ENCODE peak calls at places on chromosomes 6 and 20, in five cellular contexts. M is A673; N is cardiac muscle cell; Q is right lobe of liver; V is effector memory CD4-positive, alpha-beta T cell. K is an unnamed sample.

GRCh38 chr20:61959301-61959700 is 106.4 kb downstream of the TAF4 start:
- DNase-seq in M (peak; percentile 45), N (peak; percentile 44), Q (no peak), V (no peak), K (peak; percentile 7)

GRCh38 chr6:68709882-68710281 is 74.8 kb downstream of the ADGRB3 start:
- DNase-seq in M (no peak), N (no peak), Q (no peak), V (no peak), K (no peak)

GRCh38 chr6:50602191-50602810 is 111.0 kb upstream of the TFAP2D start:
- DNase-seq in M (peak; percentile 62), N (peak; percentile 61), Q (no peak), V (no peak), K (peak; percentile 17)

GRCh38 chr20:31843288-31843687 is 2.1 kb downstream of the FOXS1 start:
- DNase-seq in M (no peak), N (no peak), Q (no peak), V (no peak), K (no peak)

GRCh38 chr20:2261105-2261504 is 34.7 kb upstream of the TGM3 start:
- DNase-seq in M (no peak), N (no peak), Q (peak; percentile 84), V (no peak), K (no peak)

GRCh38 chr6:47014401-47014800 is 27.7 kb downstream of the ADGRF1 start:
- DNase-seq in M (no peak), N (no peak), Q (no peak), V (no peak), K (no peak)

GRCh38 chr6:159126590-159126989 is 42.6 kb upstream of the FNDC1 start:
- DNase-seq in M (no peak), N (peak; percentile 51), Q (no peak), V (no peak), K (no peak)

GRCh38 chr6:88165877-88166492 is at the start of gene CNR1:
- DNase-seq in M (peak; percentile 45), N (peak; percentile 68), Q (peak; percentile 51), V (no peak), K (peak; percentile 72)

GRCh38 chr6:25949695-25950094 is 12.9 kb upstream of the TRIM38 start:
- DNase-seq in M (no peak), N (no peak), Q (no peak), V (no peak), K (no peak)

DNA sequence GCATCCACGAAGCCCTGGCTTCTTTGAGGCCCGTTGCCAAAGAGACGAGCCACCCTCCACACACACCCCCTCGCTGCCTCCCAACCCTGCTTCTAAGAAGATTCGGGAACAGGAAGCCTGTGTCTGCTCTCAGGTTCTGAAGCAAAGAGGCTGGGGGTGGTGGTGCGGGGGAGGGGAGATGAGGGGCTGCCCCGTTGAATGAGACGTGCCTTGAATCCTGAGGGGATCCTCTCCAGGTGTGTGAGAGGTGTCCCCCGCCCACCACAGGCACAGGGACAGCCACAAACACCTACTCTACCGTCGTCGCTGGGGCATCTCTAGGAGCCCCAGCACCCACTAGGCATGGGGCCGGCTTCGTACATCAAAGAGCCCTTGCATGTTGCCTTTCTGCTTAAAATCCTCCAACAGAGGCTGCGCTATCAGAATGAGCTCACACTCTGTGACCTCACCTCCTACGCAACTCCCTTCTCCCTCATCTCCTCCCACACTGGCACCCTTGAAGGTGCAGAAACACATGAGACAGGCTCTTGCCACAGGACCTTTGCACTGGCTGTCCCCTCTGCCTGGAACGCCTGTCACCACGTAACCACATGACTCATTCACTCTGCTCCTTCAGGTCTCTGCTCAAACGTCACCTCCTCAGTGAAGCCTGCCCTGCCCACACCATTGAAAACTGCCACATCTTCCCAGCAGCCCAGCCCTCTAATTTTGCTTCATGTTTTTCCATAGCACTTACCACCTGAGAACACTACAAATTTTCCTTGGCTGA is 58.5 kb downstream of the PREX1 start:
- DNase-seq in M (no peak), N (no peak), Q (no peak), V (peak; percentile 74), K (no peak)
- H3K4me1 ChIP-seq in M (peaks cover 6% of the 10 kb centered on the region), N (no peaks in the 10 kb centered on the region), Q (no peaks in the 10 kb centered on the region), V (peaks cover 71% of the 10 kb centered on the region), K (no peaks in the 10 kb centered on the region)

GRCh38 chr20:63335711-63336110 is 25.4 kb downstream of the CHRNA4 start:
- DNase-seq in M (no peak), N (no peak), Q (no peak), V (no peak), K (no peak)

GRCh38 chr20:63334356-63334755 is 26.8 kb downstream of the CHRNA4 start:
- DNase-seq in M (no peak), N (no peak), Q (no peak), V (no peak), K (no peak)

GRCh38 chr20:63333241-63333836 is 27.8 kb downstream of the CHRNA4 start:
- DNase-seq in M (no peak), N (no peak), Q (no peak), V (no peak), K (no peak)

GRCh38 chr20:63337786-63338420 is 23.2 kb downstream of the CHRNA4 start:
- DNase-seq in M (no peak), N (no peak), Q (no peak), V (no peak), K (no peak)

DNA sequence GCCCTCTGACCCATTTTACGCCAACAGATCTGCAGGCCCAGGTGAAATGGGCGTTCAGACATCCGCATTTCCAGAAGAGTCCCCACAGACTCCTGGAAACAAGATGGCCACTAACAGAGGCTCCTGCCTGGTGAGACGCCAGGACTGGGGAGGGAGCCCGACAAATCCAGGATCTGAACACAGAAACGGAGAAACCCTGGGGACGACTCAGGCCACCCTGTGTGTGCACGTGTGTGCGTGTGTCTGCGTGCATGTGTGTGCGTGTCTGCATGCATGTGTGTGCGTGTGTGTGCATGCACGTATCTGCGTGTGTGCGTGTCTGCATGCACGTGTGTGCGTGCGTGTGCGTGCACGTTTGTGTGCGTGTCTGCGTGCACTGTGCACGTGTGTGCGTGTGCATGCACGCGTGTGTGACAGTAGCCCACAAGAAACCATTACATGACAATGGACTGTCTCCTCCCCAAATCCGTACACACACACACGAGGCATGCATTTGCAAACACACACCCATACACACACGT is 24.9 kb downstream of the CHRNA4 start:
- DNase-seq in M (no peak), N (no peak), Q (no peak), V (no peak), K (no peak)
- H3K4me1 ChIP-seq in M (no peaks in the 10 kb centered on the region), N (no peaks in the 10 kb centered on the region), Q (no peaks in the 10 kb centered on the region), V (no peaks in the 10 kb centered on the region), K (no peaks in the 10 kb centered on the region)

DNA sequence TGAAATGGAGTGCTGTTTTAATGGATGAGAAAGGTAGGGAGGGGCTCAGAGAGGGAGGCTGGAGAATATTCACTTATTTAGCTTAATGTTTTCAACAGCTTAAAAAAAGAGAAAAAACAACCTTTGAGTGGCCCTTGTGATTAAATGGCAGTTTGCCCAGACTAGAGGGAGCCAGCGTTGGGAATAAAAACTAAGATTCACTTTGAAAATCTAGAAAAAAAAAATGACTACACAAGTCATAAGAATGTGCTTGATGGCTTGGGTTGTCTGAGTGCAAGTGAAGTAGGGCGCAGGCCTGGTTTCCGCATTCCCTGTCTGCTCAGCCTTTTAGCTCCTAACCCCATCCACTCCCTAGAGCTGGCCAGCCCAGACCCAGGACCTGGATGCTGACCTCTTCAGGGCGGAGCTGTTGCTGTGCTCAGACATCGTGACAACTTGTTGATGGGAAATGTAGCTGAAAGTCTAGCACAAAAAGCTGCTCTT is 28.9 kb downstream of the UTRN start:
- DNase-seq in M (no peak), N (no peak), Q (peak; percentile 54), V (no peak), K (no peak)
- H3K4me1 ChIP-seq in M (no peaks in the 10 kb centered on the region), N (peaks cover 21% of the 10 kb centered on the region), Q (peaks cover 13% of the 10 kb centered on the region), V (no peaks in the 10 kb centered on the region), K (peaks cover 6% of the 10 kb centered on the region)

GRCh38 chr6:44388876-44389275 is 1.4 kb downstream of the CDC5L start:
- DNase-seq in M (no peak), N (no peak), Q (no peak), V (no peak), K (no peak)

GRCh38 chr6:44387346-44388134 is at the start of gene CDC5L:
- DNase-seq in M (peak; percentile 99), N (peak; percentile 99), Q (peak; percentile 93), V (peak; percentile 88), K (peak; percentile 98)

GRCh38 chr6:44386929-44387345 is 569 bp upstream of the CDC5L start:
- DNase-seq in M (no peak), N (no peak), Q (no peak), V (no peak), K (no peak)

GRCh38 chr6:44388135-44388487 is 605 bp downstream of the CDC5L start:
- DNase-seq in M (no peak), N (no peak), Q (no peak), V (no peak), K (no peak)

DNA sequence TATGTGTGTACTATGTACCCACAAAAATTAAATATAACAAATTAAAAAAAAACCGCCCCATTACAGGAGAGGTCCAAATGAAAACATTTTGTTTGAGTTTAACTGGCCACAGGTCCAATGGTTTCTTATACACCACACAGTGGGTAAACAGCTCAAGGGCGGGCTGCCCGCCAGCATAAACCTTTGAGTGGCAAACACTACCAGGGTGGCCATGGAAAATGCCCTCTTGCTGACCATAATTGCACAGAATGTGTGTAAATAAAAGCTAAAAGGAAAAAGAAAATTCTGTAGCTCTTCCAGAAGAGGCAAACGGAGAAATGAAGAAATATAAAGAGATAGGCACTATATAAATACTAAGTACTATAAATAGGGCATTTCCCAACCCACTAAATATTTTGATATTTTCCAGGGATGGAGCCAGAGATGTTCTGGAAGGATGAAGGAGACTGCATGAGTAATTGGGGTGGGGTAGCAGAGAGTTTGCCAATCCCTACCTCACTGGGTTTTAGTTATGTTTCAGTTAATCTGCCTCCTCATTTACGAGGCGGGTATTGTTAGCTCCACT is 1.1 kb upstream of the CDC5L start:
- DNase-seq in M (no peak), N (no peak), Q (peak; percentile 93), V (no peak), K (no peak)
- H3K4me1 ChIP-seq in M (peaks cover 10% of the 10 kb centered on the region), N (peaks cover 12% of the 10 kb centered on the region), Q (peaks cover 30% of the 10 kb centered on the region), V (peaks cover 26% of the 10 kb centered on the region), K (peaks cover 15% of the 10 kb centered on the region)

DNA sequence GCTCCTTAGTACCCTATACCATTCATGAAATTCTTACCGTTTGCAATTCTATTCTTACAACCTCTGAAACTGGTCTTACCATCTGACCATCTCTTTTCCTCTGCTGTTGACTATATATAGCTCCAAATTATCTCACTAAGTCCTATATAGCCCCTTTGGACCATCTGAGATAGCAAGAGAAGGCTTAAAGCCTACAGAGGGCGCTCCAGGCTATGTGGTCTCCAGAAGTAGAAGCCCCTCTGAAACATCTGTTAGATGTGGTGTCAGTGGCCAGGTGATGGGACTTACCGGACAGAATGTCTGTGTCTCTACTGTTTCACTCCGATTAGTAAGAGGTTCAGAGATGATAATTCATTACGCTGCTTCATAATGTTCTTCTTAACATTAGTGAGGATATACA is 140.7 kb upstream of the BMP2 start:
- DNase-seq in M (peak; percentile 4), N (no peak), Q (no peak), V (no peak), K (peak; percentile 9)
- H3K4me1 ChIP-seq in M (no peaks in the 10 kb centered on the region), N (peaks cover 10% of the 10 kb centered on the region), Q (peaks cover 28% of the 10 kb centered on the region), V (no peaks in the 10 kb centered on the region), K (no peaks in the 10 kb centered on the region)

DNA sequence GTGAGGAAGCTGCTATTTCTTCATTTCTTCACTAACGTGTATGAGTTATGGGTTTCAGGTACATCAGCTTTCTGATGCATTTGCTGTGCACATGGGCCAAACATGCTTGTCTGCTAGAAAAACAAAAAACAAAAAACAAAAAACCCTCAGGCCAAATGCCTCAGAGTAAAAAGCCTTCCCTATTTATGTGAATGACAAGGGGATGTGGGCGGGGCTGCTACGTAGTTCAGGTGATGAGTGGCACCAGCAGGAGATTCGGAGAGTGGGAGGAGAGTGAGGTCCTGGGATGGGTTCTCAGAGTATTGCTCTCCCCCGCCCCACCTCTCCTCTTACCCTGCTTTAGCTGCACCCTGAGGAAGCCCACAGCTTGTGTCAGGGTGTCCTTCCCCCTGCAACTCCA is 596.8 kb upstream of the JAG1 start:
- DNase-seq in M (no peak), N (peak; percentile 20), Q (no peak), V (no peak), K (no peak)
- H3K4me1 ChIP-seq in M (peaks cover 39% of the 10 kb centered on the region), N (peaks cover 35% of the 10 kb centered on the region), Q (no peaks in the 10 kb centered on the region), V (no peaks in the 10 kb centered on the region), K (peaks cover 3% of the 10 kb centered on the region)

GRCh38 chr6:166623318-166623717 is 3.7 kb downstream of the RPS6KA2 start:
- DNase-seq in M (no peak), N (no peak), Q (no peak), V (no peak), K (no peak)
- H3K4me1 ChIP-seq in M (peaks cover 36% of the 10 kb centered on the region), N (peaks cover 6% of the 10 kb centered on the region), Q (no peaks in the 10 kb centered on the region), V (peaks cover 11% of the 10 kb centered on the region), K (peaks cover 2% of the 10 kb centered on the region)